ENCODE peak calls at places on chromosomes 1 and 21, in eight cellular contexts. One of them, this sample, is unnamed.

GRCh38 chr1:233216009-233216408 is 79.5 kb downstream of the PCNX2 start:
- DNase-seq in progenitor cell of endocrine pancreas: no peak
- DNase-seq in stimulated activated CD4-positive, alpha-beta T cell treated with anti-CD3 and anti-CD28 coated beads, Interleukin-4, amount 100 ng/mL, for 24 hours: no peak
- DNase-seq in GM13977: no peak
- DNase-seq in right lobe of liver: no peak
- DNase-seq in G401: no peak
- DNase-seq in GM23338: no peak
- DNase-seq in KBM-7: no peak
- DNase-seq in this sample: no peak

GRCh38 chr1:212630159-212630900 is 21.8 kb downstream of the ATF3 start:
- DNase-seq in right lobe of liver: peak; percentile 64
- DNase-seq in stimulated activated CD4-positive, alpha-beta T cell treated with anti-CD3 and anti-CD28 coated beads, Interleukin-4, amount 100 ng/mL, for 24 hours: peak; percentile 69
- DNase-seq in G401: peak; percentile 60
- DNase-seq in GM13977: peak; percentile 81
- DNase-seq in GM23338: peak; percentile 90
- DNase-seq in progenitor cell of endocrine pancreas: peak; percentile 42
- DNase-seq in KBM-7: peak; percentile 93
- DNase-seq in this sample: peak; percentile 39

GRCh38 chr1:28885982-28886730 is 28.2 kb upstream of the EPB41 start:
- DNase-seq in KBM-7: no peak
- DNase-seq in GM23338: no peak
- DNase-seq in G401: no peak
- DNase-seq in right lobe of liver: no peak
- DNase-seq in GM13977: no peak
- DNase-seq in progenitor cell of endocrine pancreas: no peak
- DNase-seq in stimulated activated CD4-positive, alpha-beta T cell treated with anti-CD3 and anti-CD28 coated beads, Interleukin-4, amount 100 ng/mL, for 24 hours: no peak
- DNase-seq in this sample: no peak

GRCh38 chr1:8552820-8553397 is 235.0 kb downstream of the SLC45A1 start:
- DNase-seq in progenitor cell of endocrine pancreas: no peak
- DNase-seq in GM13977: no peak
- DNase-seq in GM23338: no peak
- DNase-seq in G401: no peak
- DNase-seq in stimulated activated CD4-positive, alpha-beta T cell treated with anti-CD3 and anti-CD28 coated beads, Interleukin-4, amount 100 ng/mL, for 24 hours: no peak
- DNase-seq in KBM-7: no peak
- DNase-seq in right lobe of liver: no peak
- DNase-seq in this sample: no peak

GRCh38 chr1:183873642-183874041 is 68.7 kb downstream of the RGL1 start:
- DNase-seq in right lobe of liver: no peak
- DNase-seq in stimulated activated CD4-positive, alpha-beta T cell treated with anti-CD3 and anti-CD28 coated beads, Interleukin-4, amount 100 ng/mL, for 24 hours: no peak
- DNase-seq in G401: no peak
- DNase-seq in GM23338: no peak
- DNase-seq in GM13977: peak; percentile 26
- DNase-seq in KBM-7: peak; percentile 14
- DNase-seq in progenitor cell of endocrine pancreas: no peak
- DNase-seq in this sample: no peak

GRCh38 chr21:43313221-43313938 is 113.6 kb downstream of the SIK1 start:
- DNase-seq in stimulated activated CD4-positive, alpha-beta T cell treated with anti-CD3 and anti-CD28 coated beads, Interleukin-4, amount 100 ng/mL, for 24 hours: no peak
- DNase-seq in GM13977: no peak
- DNase-seq in G401: no peak
- DNase-seq in right lobe of liver: peak; percentile 13
- DNase-seq in progenitor cell of endocrine pancreas: no peak
- DNase-seq in GM23338: no peak
- DNase-seq in KBM-7: no peak
- DNase-seq in this sample: no peak

GRCh38 chr1:179353546-179353945 is 12.2 kb upstream of the AXDND1 start:
- DNase-seq in right lobe of liver: no peak
- DNase-seq in stimulated activated CD4-positive, alpha-beta T cell treated with anti-CD3 and anti-CD28 coated beads, Interleukin-4, amount 100 ng/mL, for 24 hours: no peak
- DNase-seq in KBM-7: no peak
- DNase-seq in GM23338: no peak
- DNase-seq in progenitor cell of endocrine pancreas: no peak
- DNase-seq in GM13977: no peak
- DNase-seq in G401: no peak
- DNase-seq in this sample: no peak

GRCh38 chr1:231778009-231778719 is 151.6 kb downstream of the DISC1 start:
- DNase-seq in G401: no peak
- DNase-seq in KBM-7: peak; percentile 6
- DNase-seq in progenitor cell of endocrine pancreas: no peak
- DNase-seq in stimulated activated CD4-positive, alpha-beta T cell treated with anti-CD3 and anti-CD28 coated beads, Interleukin-4, amount 100 ng/mL, for 24 hours: no peak
- DNase-seq in GM23338: no peak
- DNase-seq in right lobe of liver: no peak
- DNase-seq in GM13977: no peak
- DNase-seq in this sample: no peak

GRCh38 chr1:4615138-4615470 is 39.3 kb upstream of the AJAP1 start:
- DNase-seq in GM13977: no peak
- DNase-seq in GM23338: no peak
- DNase-seq in G401: no peak
- DNase-seq in stimulated activated CD4-positive, alpha-beta T cell treated with anti-CD3 and anti-CD28 coated beads, Interleukin-4, amount 100 ng/mL, for 24 hours: no peak
- DNase-seq in right lobe of liver: no peak
- DNase-seq in progenitor cell of endocrine pancreas: no peak
- DNase-seq in KBM-7: no peak
- DNase-seq in this sample: no peak

GRCh38 chr1:19028546-19029129 is 72.2 kb upstream of the IFFO2 start:
- DNase-seq in GM13977: no peak
- DNase-seq in stimulated activated CD4-positive, alpha-beta T cell treated with anti-CD3 and anti-CD28 coated beads, Interleukin-4, amount 100 ng/mL, for 24 hours: no peak
- DNase-seq in KBM-7: no peak
- DNase-seq in GM23338: no peak
- DNase-seq in G401: peak; percentile 27
- DNase-seq in right lobe of liver: no peak
- DNase-seq in progenitor cell of endocrine pancreas: no peak
- DNase-seq in this sample: no peak

GRCh38 chr1:17075470-17076255 is 21.8 kb upstream of the SDHB start:
- DNase-seq in G401: no peak
- DNase-seq in stimulated activated CD4-positive, alpha-beta T cell treated with anti-CD3 and anti-CD28 coated beads, Interleukin-4, amount 100 ng/mL, for 24 hours: peak; percentile 11
- DNase-seq in GM23338: peak; percentile 84
- DNase-seq in GM13977: peak; percentile 66
- DNase-seq in KBM-7: peak; percentile 47
- DNase-seq in right lobe of liver: no peak
- DNase-seq in progenitor cell of endocrine pancreas: no peak
- DNase-seq in this sample: no peak

GRCh38 chr1:12138196-12139183 is 28.3 kb upstream of the TNFRSF1B start:
- DNase-seq in GM23338: no peak
- DNase-seq in KBM-7: no peak
- DNase-seq in progenitor cell of endocrine pancreas: no peak
- DNase-seq in stimulated activated CD4-positive, alpha-beta T cell treated with anti-CD3 and anti-CD28 coated beads, Interleukin-4, amount 100 ng/mL, for 24 hours: no peak
- DNase-seq in right lobe of liver: no peak
- DNase-seq in GM13977: no peak
- DNase-seq in G401: no peak
- DNase-seq in this sample: no peak

GRCh38 chr1:89607888-89608626 is 24.9 kb upstream of the LRRC8C start:
- DNase-seq in G401: no peak
- DNase-seq in stimulated activated CD4-positive, alpha-beta T cell treated with anti-CD3 and anti-CD28 coated beads, Interleukin-4, amount 100 ng/mL, for 24 hours: peak; percentile 84
- DNase-seq in progenitor cell of endocrine pancreas: no peak
- DNase-seq in right lobe of liver: no peak
- DNase-seq in GM23338: no peak
- DNase-seq in KBM-7: no peak
- DNase-seq in GM13977: no peak
- DNase-seq in this sample: peak; percentile 46

GRCh38 chr1:188668083-188668482 is 1809.6 kb downstream of the BRINP3 start:
- DNase-seq in progenitor cell of endocrine pancreas: no peak
- DNase-seq in GM23338: peak; percentile 60
- DNase-seq in GM13977: no peak
- DNase-seq in stimulated activated CD4-positive, alpha-beta T cell treated with anti-CD3 and anti-CD28 coated beads, Interleukin-4, amount 100 ng/mL, for 24 hours: no peak
- DNase-seq in G401: no peak
- DNase-seq in right lobe of liver: no peak
- DNase-seq in KBM-7: no peak
- DNase-seq in this sample: no peak

GRCh38 chr1:229412056-229412455 is 21.8 kb downstream of the ACTA1 start:
- DNase-seq in G401: peak; percentile 66
- DNase-seq in GM23338: no peak
- DNase-seq in KBM-7: no peak
- DNase-seq in progenitor cell of endocrine pancreas: no peak
- DNase-seq in GM13977: no peak
- DNase-seq in stimulated activated CD4-positive, alpha-beta T cell treated with anti-CD3 and anti-CD28 coated beads, Interleukin-4, amount 100 ng/mL, for 24 hours: no peak
- DNase-seq in right lobe of liver: no peak
- DNase-seq in this sample: no peak

GRCh38 chr1:91850708-91851107 is 35.2 kb downstream of the TGFBR3 start:
- DNase-seq in progenitor cell of endocrine pancreas: no peak
- DNase-seq in KBM-7: no peak
- DNase-seq in right lobe of liver: no peak
- DNase-seq in GM23338: no peak
- DNase-seq in G401: no peak
- DNase-seq in stimulated activated CD4-positive, alpha-beta T cell treated with anti-CD3 and anti-CD28 coated beads, Interleukin-4, amount 100 ng/mL, for 24 hours: no peak
- DNase-seq in GM13977: no peak
- DNase-seq in this sample: no peak

GRCh38 chr21:28518620-28519019 is 474.1 kb downstream of the LTN1 start:
- DNase-seq in GM23338: no peak
- DNase-seq in GM13977: no peak
- DNase-seq in stimulated activated CD4-positive, alpha-beta T cell treated with anti-CD3 and anti-CD28 coated beads, Interleukin-4, amount 100 ng/mL, for 24 hours: no peak
- DNase-seq in right lobe of liver: no peak
- DNase-seq in G401: no peak
- DNase-seq in KBM-7: no peak
- DNase-seq in progenitor cell of endocrine pancreas: no peak
- DNase-seq in this sample: no peak

GRCh38 chr1:172966844-172967540 is 83.7 kb downstream of the TNFSF18 start:
- DNase-seq in G401: no peak
- DNase-seq in stimulated activated CD4-positive, alpha-beta T cell treated with anti-CD3 and anti-CD28 coated beads, Interleukin-4, amount 100 ng/mL, for 24 hours: no peak
- DNase-seq in KBM-7: no peak
- DNase-seq in GM13977: no peak
- DNase-seq in right lobe of liver: no peak
- DNase-seq in progenitor cell of endocrine pancreas: no peak
- DNase-seq in GM23338: no peak
- DNase-seq in this sample: no peak

GRCh38 chr1:179781962-179782361 is 38.9 kb downstream of the FAM163A start:
- DNase-seq in stimulated activated CD4-positive, alpha-beta T cell treated with anti-CD3 and anti-CD28 coated beads, Interleukin-4, amount 100 ng/mL, for 24 hours: no peak
- DNase-seq in GM23338: no peak
- DNase-seq in KBM-7: no peak
- DNase-seq in right lobe of liver: no peak
- DNase-seq in GM13977: no peak
- DNase-seq in progenitor cell of endocrine pancreas: no peak
- DNase-seq in G401: no peak
- DNase-seq in this sample: no peak

GRCh38 chr1:6986281-6986680 is 201.0 kb downstream of the CAMTA1 start:
- DNase-seq in stimulated activated CD4-positive, alpha-beta T cell treated with anti-CD3 and anti-CD28 coated beads, Interleukin-4, amount 100 ng/mL, for 24 hours: no peak
- DNase-seq in right lobe of liver: no peak
- DNase-seq in progenitor cell of endocrine pancreas: no peak
- DNase-seq in G401: no peak
- DNase-seq in GM23338: no peak
- DNase-seq in GM13977: no peak
- DNase-seq in KBM-7: no peak
- DNase-seq in this sample: no peak

GRCh38 chr1:50368179-50369007 is 54.9 kb downstream of the DMRTA2 start:
- DNase-seq in progenitor cell of endocrine pancreas: peak; percentile 60
- DNase-seq in right lobe of liver: no peak
- DNase-seq in stimulated activated CD4-positive, alpha-beta T cell treated with anti-CD3 and anti-CD28 coated beads, Interleukin-4, amount 100 ng/mL, for 24 hours: peak; percentile 16
- DNase-seq in GM13977: peak; percentile 61
- DNase-seq in G401: peak; percentile 32
- DNase-seq in KBM-7: peak; percentile 60
- DNase-seq in GM23338: peak; percentile 86
- DNase-seq in this sample: peak; percentile 17